ENCODE peak calls at places on chromosomes 6 and 20, in five cellular contexts. A, B, E, Q and G are unnamed samples.

GRCh38 chr6:10555625-10556309 is 34.6 kb downstream of the GCNT2 start:
- DNase-seq in Q (peak), B (no peak), A (peak), E (no peak), G (peak)

GRCh38 chr6:158142789-158143188 is 25.3 kb downstream of the SERAC1 start:
- DNase-seq in A (no peak), E (no peak), B (no peak), Q (peak), G (no peak)

GRCh38 chr6:27839303-27840081 is 72.7 kb downstream of the OR2B2 start:
- DNase-seq in B (no peak), A (no peak), E (no peak), Q (no peak), G (no peak)

GRCh38 chr6:112443118-112443641 is 96.0 kb downstream of the RFPL4B start:
- DNase-seq in B (no peak), Q (no peak), A (no peak), E (no peak), G (no peak)

GRCh38 chr20:32215147-32215546 is 7.5 kb downstream of the POFUT1 start:
- DNase-seq in E (no peak), B (no peak), A (no peak), Q (no peak), G (no peak)

GRCh38 chr20:38604873-38605303 is 3.3 kb downstream of the ARHGAP40 start:
- DNase-seq in Q (peak), E (no peak), A (no peak), B (no peak), G (no peak)

GRCh38 chr20:64100946-64101688 is 6.2 kb downstream of the NPBWR2 start:
- DNase-seq in Q (no peak), B (no peak), E (no peak), A (no peak), G (no peak)

GRCh38 chr6:90425161-90425641 is 128.6 kb upstream of the BACH2 start:
- DNase-seq in A (no peak), Q (no peak), B (no peak), E (no peak), G (no peak)

GRCh38 chr6:130222775-130223174 is at the start of gene SAMD3:
- DNase-seq in E (no peak), Q (no peak), A (no peak), B (no peak), G (no peak)

GRCh38 chr6:158170656-158171081 is 2.5 kb downstream of the GTF2H5 start:
- DNase-seq in A (no peak), E (no peak), Q (peak), B (no peak), G (no peak)

GRCh38 chr6:114304304-114304887 is 38.4 kb downstream of the HS3ST5 start:
- DNase-seq in E (no peak), Q (no peak), B (peak), A (no peak), G (no peak)

GRCh38 chr20:60812561-60812960 is 439.5 kb upstream of the CDH4 start:
- DNase-seq in E (no peak), A (peak), B (no peak), Q (no peak), G (no peak)

GRCh38 chr20:4483481-4483880 is 238.2 kb upstream of the PRND start:
- DNase-seq in B (no peak), A (no peak), Q (no peak), E (no peak), G (no peak)

GRCh38 chr20:47241345-47241781 is 115.1 kb downstream of the ZMYND8 start:
- DNase-seq in E (no peak), Q (no peak), A (no peak), B (no peak), G (peak)
- TF ChIP-seq POLR2AphosphoS5 in E (no peak), Q (no peak), A (peak), B (no peak), G (no peak)

GRCh38 chr6:121504227-121504626 is 68.8 kb downstream of the GJA1 start:
- DNase-seq in B (no peak), Q (no peak), E (no peak), A (no peak), G (no peak)
- TF ChIP-seq POLR2AphosphoS5 in B (no peak), Q (no peak), E (no peak), A (no peak), G (no peak)

DNA sequence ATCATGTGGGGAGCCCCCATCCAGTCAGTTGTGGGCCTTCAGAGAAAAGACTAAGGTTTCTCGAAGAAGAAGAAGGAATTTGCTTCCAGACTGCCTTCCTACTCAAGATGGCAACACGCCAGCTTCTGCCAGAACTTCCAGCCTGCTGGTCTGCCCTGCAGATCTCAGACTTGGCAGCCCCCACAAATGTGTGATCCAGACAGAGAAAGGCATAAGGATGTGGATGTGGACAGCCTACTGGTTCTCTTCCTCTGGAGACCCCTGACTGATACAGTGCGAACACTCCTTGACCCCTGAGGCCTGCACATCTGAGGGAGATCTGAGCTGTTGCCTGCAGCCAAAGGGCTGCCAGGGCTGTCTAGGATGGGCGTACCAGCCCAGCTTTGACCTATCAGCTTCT is 8.6 kb downstream of the GABRR1 start:
- DNase-seq in Q (no peak), B (no peak), A (peak), E (no peak), G (no peak)
- TF ChIP-seq POLR2AphosphoS5 in Q (no peak), B (no peak), A (no peak), E (no peak), G (no peak)

DNA sequence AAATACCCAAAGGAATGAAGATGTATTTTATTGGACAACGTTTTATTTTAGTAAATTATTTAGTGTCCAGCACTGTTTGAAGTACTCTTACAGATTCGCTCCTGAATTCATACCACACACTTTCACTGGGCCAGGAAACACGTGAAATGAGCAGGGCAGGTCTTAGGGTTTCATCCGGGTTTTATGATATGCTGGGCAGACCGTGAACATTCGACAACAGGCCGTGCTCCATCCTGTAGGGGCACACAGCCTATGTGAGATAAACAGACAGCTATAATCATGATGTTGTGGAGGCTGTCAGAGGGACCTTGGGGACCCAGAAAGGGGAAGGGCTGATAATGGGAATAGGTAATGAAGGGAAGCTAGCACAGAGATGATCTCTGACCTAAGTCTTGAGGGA is 110.3 kb downstream of the RIN2 start:
- DNase-seq in B (no peak), Q (no peak), A (no peak), E (no peak), G (no peak)
- TF ChIP-seq POLR2AphosphoS5 in B (no peak), Q (no peak), A (no peak), E (no peak), G (no peak)

GRCh38 chr6:26284537-26285142 is 80.4 kb upstream of the BTN3A2 start:
- DNase-seq in E (no peak), A (no peak), Q (peak), B (no peak), G (peak)
- TF ChIP-seq POLR2AphosphoS5 in E (no peak), A (peak), Q (no peak), B (no peak), G (no peak)

GRCh38 chr6:160391419-160392116 is 43.4 kb downstream of the SLC22A3 start:
- DNase-seq in Q (no peak), A (no peak), E (no peak), B (peak), G (peak)

GRCh38 chr6:160387887-160388286 is 39.7 kb downstream of the SLC22A3 start:
- DNase-seq in B (no peak), A (no peak), E (no peak), Q (no peak), G (no peak)

GRCh38 chr6:160388922-160389321 is 40.7 kb downstream of the SLC22A3 start:
- DNase-seq in Q (no peak), B (no peak), A (no peak), E (no peak), G (no peak)

GRCh38 chr6:160382946-160383345 is 34.8 kb downstream of the SLC22A3 start:
- DNase-seq in B (no peak), Q (no peak), E (no peak), A (no peak), G (no peak)

GRCh38 chr6:160386869-160387518 is 38.8 kb downstream of the SLC22A3 start:
- DNase-seq in E (no peak), B (peak), A (no peak), Q (peak), G (peak)
- TF ChIP-seq POLR2AphosphoS5 in E (no peak), B (no peak), A (no peak), Q (no peak), G (no peak)